ENCODE peak calls at places on chromosomes 4 and X, in seven cellular contexts. Q is activated CD8-positive, alpha-beta T cell treated with anti-CD3 and anti-CD28 coated beads, Interleukin-2, amount 10 ng/mL, durations not matched to agents 7 days and 5 days; D is stimulated activated CD4-positive, alpha-beta T cell treated with anti-CD3 and anti-CD28 coated beads, Interleukin-4, amount 100 ng/mL, for 48 hours; Y is HS-5; U is lung; O is activated CD4-positive, alpha-beta T cell treated with anti-CD3 and anti-CD28 coated beads for 24 hours; F is sciatic nerve. I is an unnamed sample.

GRCh38 chr4:101283436-101283835 is 63.9 kb downstream of the PPP3CA start:
- DNase-seq in Q (no peak), D (no peak), Y (no peak), U (no peak), O (no peak), F (no peak), I (no peak)

GRCh38 chr4:172042714-172043114 is 229.5 kb downstream of the GALNTL6 start:
- DNase-seq in Q (no peak), D (no peak), Y (no peak), U (no peak), O (no peak), F (no peak), I (no peak)

GRCh38 chrX:69107231-69107739 is 58.0 kb downstream of the PJA1 start:
- DNase-seq in Q (no peak), D (no peak), Y (no peak), U (no peak), O (no peak), F (no peak), I (no peak)

GRCh38 chr4:150609131-150609530 is 27.2 kb downstream of the MAB21L2 start:
- DNase-seq in Q (no peak), D (no peak), Y (no peak), U (no peak), O (no peak), F (no peak), I (no peak)

GRCh38 chr4:138522366-138522765 is 280.2 kb upstream of the SLC7A11 start:
- DNase-seq in Q (no peak), D (no peak), Y (no peak), U (no peak), O (no peak), F (no peak), I (no peak)

GRCh38 chr4:159134422-159134821 is 31.5 kb downstream of the RAPGEF2 start:
- DNase-seq in Q (no peak), D (no peak), Y (no peak), U (no peak), O (no peak), F (no peak), I (no peak)

GRCh38 chr4:185096032-185096653 is 46.9 kb upstream of the SLC25A4 start:
- DNase-seq in Q (peak; percentile 36), D (no peak), Y (no peak), U (no peak), O (no peak), F (no peak), I (peak; percentile 32)

GRCh38 chrX:57821703-57822375 is 88.4 kb downstream of the ZXDA start:
- DNase-seq in Q (peak; percentile 42), D (no peak), Y (peak; percentile 18), U (peak; percentile 32), O (no peak), F (no peak), I (peak; percentile 45)

GRCh38 chrX:39759526-39760224 is 338.1 kb downstream of the BCOR start:
- DNase-seq in Q (no peak), D (no peak), Y (no peak), U (no peak), O (no peak), F (peak; percentile 64), I (no peak)

GRCh38 chr4:123892368-123892961 is 495.9 kb downstream of the SPRY1 start:
- DNase-seq in Q (no peak), D (no peak), Y (no peak), U (no peak), O (no peak), F (no peak), I (no peak)

GRCh38 chr4:158914178-158914577 is 145.4 kb downstream of the FNIP2 start:
- DNase-seq in Q (no peak), D (no peak), Y (peak; percentile 68), U (no peak), O (no peak), F (no peak), I (no peak)

GRCh38 chrX:12441376-12442128 is 303.3 kb downstream of the FRMPD4 start:
- DNase-seq in Q (no peak), D (no peak), Y (peak; percentile 67), U (no peak), O (no peak), F (no peak), I (no peak)

GRCh38 chr4:98522603-98523395 is 135.6 kb downstream of the TSPAN5 start:
- DNase-seq in Q (no peak), D (no peak), Y (peak; percentile 86), U (no peak), O (no peak), F (no peak), I (no peak)

GRCh38 chrX:1853916-1854315 is 239.1 kb downstream of the ASMT start:
- DNase-seq in Q (no peak), D (no peak), Y (no peak), U (no peak), O (no peak), F (no peak), I (no peak)

GRCh38 chr4:925771-926500 is 6.2 kb downstream of the GAK start:
- DNase-seq in Q (no peak), D (no peak), Y (no peak), U (no peak), O (no peak), F (no peak), I (no peak)

GRCh38 chr4:86452323-86452995 is 92.6 kb upstream of the MAPK10 start:
- DNase-seq in Q (no peak), D (no peak), Y (no peak), U (no peak), O (no peak), F (no peak), I (no peak)

GRCh38 chr4:129668092-129668491 is 572.1 kb downstream of the C4orf33 start:
- DNase-seq in Q (no peak), D (no peak), Y (no peak), U (no peak), O (no peak), F (no peak), I (no peak)

GRCh38 chr4:17475481-17475880 is 36.4 kb downstream of the QDPR start:
- DNase-seq in Q (no peak), D (no peak), Y (peak; percentile 28), U (no peak), O (no peak), F (no peak), I (no peak)

GRCh38 chr4:149248191-149248590 is 567.5 kb downstream of the IQCM start:
- DNase-seq in Q (no peak), D (no peak), Y (no peak), U (no peak), O (no peak), F (no peak), I (no peak)

GRCh38 chr4:155899891-155900290 is 3.6 kb upstream of the TDO2 start:
- DNase-seq in Q (no peak), D (no peak), Y (no peak), U (no peak), O (no peak), F (no peak), I (no peak)

GRCh38 chr4:143488684-143489083 is 24.8 kb upstream of the SMARCA5 start:
- DNase-seq in Q (no peak), D (no peak), Y (no peak), U (no peak), O (no peak), F (no peak), I (no peak)

GRCh38 chr4:153094435-153094834 is 109.8 kb upstream of the TRIM2 start:
- DNase-seq in Q (no peak), D (no peak), Y (no peak), U (no peak), O (no peak), F (no peak), I (no peak)

GRCh38 chr4:75916091-75916661 is 13.9 kb upstream of the PPEF2 start:
- DNase-seq in Q (peak; percentile 50), D (peak; percentile 10), Y (peak; percentile 2), U (no peak), O (no peak), F (no peak), I (peak; percentile 41)

GRCh38 chr4:101022151-101023024 is 324.9 kb downstream of the PPP3CA start:
- DNase-seq in Q (no peak), D (no peak), Y (no peak), U (no peak), O (no peak), F (no peak), I (no peak)

GRCh38 chr4:47383829-47384427 is 79.6 kb downstream of the COMMD8 start:
- DNase-seq in Q (no peak), D (no peak), Y (peak; percentile 8), U (no peak), O (no peak), F (no peak), I (no peak)

GRCh38 chr4:18840499-18840898 is 818.9 kb upstream of the LCORL start:
- DNase-seq in Q (no peak), D (no peak), Y (no peak), U (no peak), O (no peak), F (no peak), I (no peak)

GRCh38 chrX:113400193-113400704 is 559.6 kb upstream of the AMOT start:
- DNase-seq in Q (no peak), D (no peak), Y (peak; percentile 39), U (no peak), O (no peak), F (no peak), I (no peak)

GRCh38 chrX:10633722-10634121 is 13.3 kb upstream of the MID1 start:
- DNase-seq in Q (no peak), D (no peak), Y (no peak), U (peak; percentile 38), O (no peak), F (no peak), I (no peak)

GRCh38 chr4:81031389-81032173 is 1.1 kb downstream of the BMP3 start:
- DNase-seq in Q (no peak), D (no peak), Y (no peak), U (peak; percentile 43), O (no peak), F (no peak), I (no peak)

GRCh38 chr4:109432676-109433075 is 939 bp upstream of the SEC24B start:
- DNase-seq in Q (no peak), D (no peak), Y (no peak), U (no peak), O (no peak), F (no peak), I (no peak)

GRCh38 chr4:62014982-62015739 is 815.0 kb downstream of the ADGRL3 start:
- DNase-seq in Q (no peak), D (no peak), Y (peak; percentile 2), U (no peak), O (no peak), F (no peak), I (no peak)

GRCh38 chr4:108635070-108635655 is 14.8 kb downstream of the RPL34 start:
- DNase-seq in Q (no peak), D (no peak), Y (no peak), U (no peak), O (no peak), F (no peak), I (no peak)

GRCh38 chrX:153551135-153551534 is 33.7 kb downstream of the ATP2B3 start:
- DNase-seq in Q (no peak), D (no peak), Y (peak; percentile 15), U (no peak), O (no peak), F (no peak), I (no peak)

GRCh38 chr4:105139646-105140045 is 7.0 kb upstream of the TET2 start:
- DNase-seq in Q (no peak), D (no peak), Y (no peak), U (no peak), O (no peak), F (no peak), I (no peak)

GRCh38 chrX:106484233-106484632 is 127.5 kb upstream of the RADX start:
- DNase-seq in Q (peak; percentile 24), D (peak; percentile 1), Y (no peak), U (no peak), O (no peak), F (no peak), I (no peak)

I was measured in DND-41.